ENCODE peak calls at places on chromosomes 7 and 10, in eight cellular contexts. V is cardiac fibroblast, G is endodermal cell, E is HFFc6, H is fibroblast of lung, M is mucosa of descending colon, B is colonic mucosa, C is endothelial cell. R is an unnamed sample.

GRCh38 chr7:68050627-68051026 is 1054.0 kb downstream of the TYW1 start:
- DNase-seq in V (no peak), G (no peak), E (no peak), H (no peak), M (no peak), B (no peak), C (no peak), R (no peak)

GRCh38 chr10:15879058-15879457 is 18.8 kb upstream of the MINDY3 start:
- DNase-seq in V (peak; percentile 62), G (no peak), E (peak; percentile 46), H (peak; percentile 24), M (no peak), B (no peak), C (no peak), R (no peak)

GRCh38 chr7:141522657-141523342 is 28.4 kb upstream of the AGK start:
- DNase-seq in V (no peak), G (no peak), E (no peak), H (no peak), M (no peak), B (no peak), C (no peak), R (no peak)

GRCh38 chr7:31027161-31027965 is 24.7 kb upstream of the ADCYAP1R1 start:
- DNase-seq in V (no peak), G (peak; percentile 85), E (no peak), H (peak; percentile 15), M (peak; percentile 14), B (peak; percentile 20), C (peak; percentile 12), R (no peak)

GRCh38 chr10:5611899-5612680 is 54.3 kb downstream of the ASB13 start:
- DNase-seq in V (no peak), G (no peak), E (no peak), H (peak; percentile 29), M (no peak), B (no peak), C (no peak), R (no peak)

GRCh38 chr10:9681655-9682054 is 1336.0 kb upstream of the CELF2 start:
- DNase-seq in V (no peak), G (no peak), E (no peak), H (no peak), M (no peak), B (no peak), C (no peak), R (no peak)

GRCh38 chr10:123913688-123914268 is 22.2 kb upstream of the CPXM2 start:
- DNase-seq in V (no peak), G (no peak), E (no peak), H (peak; percentile 23), M (no peak), B (no peak), C (no peak), R (no peak)

GRCh38 chr7:6530626-6531491 is 20.4 kb downstream of the GRID2IP start:
- DNase-seq in V (no peak), G (peak; percentile 92), E (no peak), H (no peak), M (peak; percentile 43), B (peak; percentile 43), C (no peak), R (no peak)

GRCh38 chr7:158827411-158828342 is 1.6 kb downstream of the ESYT2 start:
- DNase-seq in V (peak; percentile 51), G (no peak), E (peak; percentile 15), H (peak; percentile 40), M (no peak), B (no peak), C (no peak), R (no peak)

GRCh38 chr10:71076473-71077142 is 135.8 kb upstream of the UNC5B start:
- DNase-seq in V (no peak), G (peak; percentile 77), E (no peak), H (no peak), M (no peak), B (no peak), C (no peak), R (peak; percentile 76)

GRCh38 chr7:89987665-89988064 is 166.6 kb upstream of the STEAP1 start:
- DNase-seq in V (no peak), G (no peak), E (no peak), H (no peak), M (no peak), B (no peak), C (no peak), R (no peak)

GRCh38 chr7:94763268-94763667 is 107.3 kb upstream of the SGCE start:
- DNase-seq in V (peak; percentile 11), G (no peak), E (no peak), H (peak; percentile 6), M (no peak), B (no peak), C (no peak), R (no peak)

GRCh38 chr10:106573106-106573505 is 591.4 kb downstream of the SORCS1 start:
- DNase-seq in V (peak; percentile 76), G (peak; percentile 49), E (peak; percentile 55), H (peak; percentile 60), M (no peak), B (no peak), C (no peak), R (no peak)

GRCh38 chr7:152859781-152860191 is 100.2 kb downstream of the ACTR3B start:
- DNase-seq in V (peak; percentile 7), G (peak; percentile 81), E (peak; percentile 13), H (no peak), M (no peak), B (no peak), C (peak; percentile 33), R (peak; percentile 60)
- TF ChIP-seq CTCF in V (no peak), G (peak; percentile 81), E (peak; percentile 75), H (peak; percentile 8), M (no peak), B (no peak), C (peak; percentile 60), R (peak; percentile 20)

GRCh38 chr7:37921876-37922275 is 1.4 kb downstream of the EPDR1 start:
- DNase-seq in V (no peak), G (no peak), E (no peak), H (no peak), M (no peak), B (no peak), C (no peak), R (no peak)

GRCh38 chr7:37923996-37924395 is 3.6 kb downstream of the EPDR1 start:
- DNase-seq in V (no peak), G (no peak), E (no peak), H (peak; percentile 57), M (no peak), B (no peak), C (no peak), R (no peak)

GRCh38 chr7:37920305-37920618 is 178 bp upstream of the EPDR1 start:
- DNase-seq in V (no peak), G (no peak), E (no peak), H (no peak), M (no peak), B (no peak), C (no peak), R (no peak)

GRCh38 chr7:37920619-37921339 is at the start of gene EPDR1:
- DNase-seq in V (peak; percentile 41), G (peak; percentile 90), E (no peak), H (peak; percentile 38), M (peak; percentile 69), B (peak; percentile 60), C (peak; percentile 65), R (peak; percentile 84)

GRCh38 chr7:37921340-37921805 is 933 bp downstream of the EPDR1 start:
- DNase-seq in V (peak; percentile 36), G (peak; percentile 83), E (no peak), H (peak; percentile 56), M (peak; percentile 28), B (peak; percentile 38), C (peak; percentile 31), R (no peak)
- TF ChIP-seq CTCF in V (peak; percentile 26), G (peak; percentile 18), E (no peak), H (no peak), M (no peak), B (no peak), C (no peak), R (peak; percentile 28)

GRCh38 chr7:1811850-1812692 is 142.0 kb downstream of the ELFN1 start:
- DNase-seq in V (no peak), G (peak; percentile 77), E (no peak), H (no peak), M (no peak), B (no peak), C (no peak), R (peak; percentile 64)
- TF ChIP-seq CTCF in V (no peak), G (peak; percentile 75), E (peak; percentile 27), H (no peak), M (no peak), B (peak; percentile 23), C (no peak), R (peak; percentile 17)

GRCh38 chr10:122162566-122163181 is 108.4 kb upstream of the BTBD16 start:
- DNase-seq in V (no peak), G (no peak), E (no peak), H (peak; percentile 23), M (peak; percentile 25), B (no peak), C (peak; percentile 40), R (no peak)
- TF ChIP-seq CTCF in V (no peak), G (peak; percentile 51), E (no peak), H (no peak), M (no peak), B (no peak), C (no peak), R (peak; percentile 16)

DNA sequence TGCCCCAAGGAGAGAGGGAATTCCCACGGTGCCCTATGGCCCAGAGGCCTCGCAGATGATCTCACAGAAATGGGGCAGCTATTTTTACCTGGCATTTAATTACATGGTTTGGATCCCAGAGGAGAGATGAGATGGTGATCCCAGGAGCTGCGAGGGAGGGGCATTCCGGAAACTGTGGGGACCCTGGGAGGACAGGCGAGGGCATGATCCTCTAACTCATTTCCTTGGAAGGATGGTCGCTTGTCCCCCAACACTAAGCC is 9.4 kb downstream of the SH2B2 start:
- DNase-seq in V (no peak), G (no peak), E (no peak), H (no peak), M (no peak), B (no peak), C (no peak), R (no peak)
- TF ChIP-seq CTCF in V (no peak), G (no peak), E (no peak), H (no peak), M (no peak), B (no peak), C (no peak), R (no peak)

GRCh38 chr7:150753826-150754603 is 16.8 kb downstream of the GIMAP5 start:
- DNase-seq in V (peak; percentile 6), G (peak; percentile 64), E (peak; percentile 2), H (no peak), M (no peak), B (no peak), C (no peak), R (no peak)
- TF ChIP-seq CTCF in V (no peak), G (peak; percentile 73), E (no peak), H (no peak), M (no peak), B (no peak), C (peak; percentile 24), R (peak; percentile 20)

DNA sequence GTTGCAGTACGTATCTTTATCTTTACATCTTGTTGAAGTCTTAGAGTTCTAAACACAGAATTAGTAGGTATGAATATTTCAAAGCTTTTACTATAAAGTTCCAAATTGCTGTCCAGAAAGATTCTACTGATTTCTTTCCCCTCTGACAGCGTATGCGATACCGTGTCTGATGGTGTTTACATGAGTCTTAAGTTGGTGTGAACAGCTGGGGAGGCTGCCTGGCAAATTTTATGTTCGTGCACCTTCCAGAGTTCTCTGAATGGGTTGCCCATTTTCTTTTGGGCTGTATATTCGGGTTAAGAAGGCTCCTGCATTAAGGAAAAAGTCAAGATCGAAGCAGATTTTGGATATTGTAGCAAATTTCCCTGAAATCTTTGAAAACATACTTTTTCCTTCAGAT is 8.3 kb downstream of the MDH2 start:
- DNase-seq in V (no peak), G (no peak), E (no peak), H (no peak), M (no peak), B (no peak), C (no peak), R (no peak)
- TF ChIP-seq CTCF in V (no peak), G (no peak), E (no peak), H (no peak), M (no peak), B (no peak), C (no peak), R (no peak)

R was measured in osteocyte.